ENCODE peak calls at places on chromosomes 16 and 17, in seven cellular contexts. Y is mesothelial cell of epicardium; U is foreskin fibroblast; C is astrocyte of the spinal cord; L is upper lobe of right lung; M is tibial nerve; S is CD8-positive, alpha-beta T cell. Q is an unnamed sample.
A peak's percentile ranks its signal among the peaks of the same experiment; 100 is the strongest.

GRCh38 chr16:84924339-84925091 is 86.8 kb downstream of the ZDHHC7 start:
- DNase-seq in S (no peak), U (no peak), Y (no peak), L (no peak), C (no peak), M (peak; percentile 74), Q (no peak)

GRCh38 chr17:40092581-40092980 is 7.8 kb downstream of the NR1D1 start:
- DNase-seq in Y (no peak), L (no peak), S (no peak), C (no peak), U (no peak), M (no peak), Q (no peak)

GRCh38 chr17:79674506-79675412 is 56.0 kb upstream of the ENPP7 start:
- DNase-seq in L (peak; percentile 51), M (no peak), S (no peak), C (no peak), Y (no peak), U (no peak), Q (no peak)

GRCh38 chr16:57809843-57810196 is 7.5 kb upstream of the KIFC3 start:
- DNase-seq in L (no peak), Y (no peak), U (no peak), M (no peak), S (no peak), C (no peak), Q (no peak)

GRCh38 chr17:21375757-21376584 is at the start of gene KCNJ12:
- DNase-seq in M (no peak), L (no peak), S (no peak), Y (no peak), C (peak; percentile 8), U (no peak), Q (no peak)

GRCh38 chr16:90046971-90047713 is 27.9 kb upstream of the DBNDD1 start:
- DNase-seq in U (peak; percentile 73), S (no peak), Y (no peak), C (peak; percentile 41), L (peak; percentile 87), M (peak; percentile 74), Q (no peak)

GRCh38 chr16:11781773-11782172 is 15.3 kb downstream of the ZC3H7A start:
- DNase-seq in Y (no peak), M (no peak), U (no peak), L (no peak), C (no peak), S (no peak), Q (no peak)

GRCh38 chr16:12257926-12258561 is 281.5 kb downstream of the SNX29 start:
- DNase-seq in U (no peak), Y (no peak), C (no peak), S (no peak), L (no peak), M (no peak), Q (no peak)

GRCh38 chr17:21299981-21300600 is 15.6 kb downstream of the MAP2K3 start:
- DNase-seq in M (no peak), L (no peak), C (no peak), U (no peak), Y (no peak), S (no peak), Q (no peak)

GRCh38 chr16:73230651-73231050 is 182.7 kb upstream of the ZFHX3 start:
- DNase-seq in M (no peak), L (no peak), U (no peak), S (no peak), C (no peak), Y (no peak), Q (no peak)

GRCh38 chr16:2432801-2433505 is 3.7 kb downstream of the CCNF start:
- DNase-seq in L (peak; percentile 43), C (no peak), M (no peak), Y (no peak), U (no peak), S (no peak), Q (no peak)

GRCh38 chr17:17236295-17237025 is 508 bp downstream of the FLCN start:
- DNase-seq in S (peak; percentile 1), M (no peak), C (peak; percentile 33), U (peak; percentile 6), Y (no peak), L (no peak), Q (no peak)

GRCh38 chr16:12763517-12763916 is 40.2 kb downstream of the CPPED1 start:
- DNase-seq in S (no peak), C (no peak), U (no peak), M (no peak), Y (no peak), L (no peak), Q (no peak)

GRCh38 chr16:3797473-3797872 is 80.1 kb upstream of the TRAP1 start:
- DNase-seq in S (no peak), M (no peak), C (no peak), U (no peak), L (no peak), Y (no peak), Q (no peak)

GRCh38 chr16:3789375-3790067 is 72.2 kb upstream of the TRAP1 start:
- DNase-seq in Y (no peak), L (no peak), M (no peak), U (no peak), S (no peak), C (no peak), Q (no peak)

GRCh38 chr16:3792472-3793012 is 75.2 kb upstream of the TRAP1 start:
- DNase-seq in L (no peak), Y (no peak), U (no peak), C (no peak), M (no peak), S (no peak), Q (no peak)

GRCh38 chr16:3791701-3792100 is 74.4 kb upstream of the TRAP1 start:
- DNase-seq in C (no peak), L (no peak), Y (no peak), S (no peak), U (no peak), M (no peak), Q (no peak)

DNA sequence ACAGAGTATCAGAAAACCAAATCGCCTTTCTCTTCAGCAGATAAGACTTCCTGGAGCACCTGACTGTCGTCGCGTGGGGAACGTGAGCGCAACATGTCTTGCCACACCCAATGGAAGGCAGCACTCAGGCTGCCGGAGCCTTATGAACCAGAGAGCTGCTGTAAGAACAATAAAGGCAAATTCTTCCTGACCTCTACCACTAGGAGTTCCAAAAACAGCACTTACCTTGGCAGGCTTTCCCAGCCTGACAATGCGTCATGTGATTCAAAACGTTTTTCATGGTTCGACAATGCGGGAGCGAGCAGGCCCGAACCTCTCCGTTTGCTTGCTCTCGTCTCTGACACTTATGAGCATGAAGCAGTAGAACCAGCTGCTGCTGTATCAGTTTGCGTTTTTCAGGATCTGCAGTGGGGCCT is 75.8 kb upstream of the TRAP1 start:
- DNase-seq in L (no peak), U (no peak), S (no peak), M (peak; percentile 17), Y (no peak), C (peak; percentile 41), Q (no peak)
- TF ChIP-seq CTCF in L (peak; percentile 15), U (no peak), S (no peak), M (peak; percentile 14), Y (no peak), C (no peak), Q (no peak)

GRCh38 chr17:81302861-81303326 is 7.8 kb upstream of the SLC38A10 start:
- DNase-seq in U (no peak), M (no peak), S (no peak), C (no peak), L (no peak), Y (no peak), Q (no peak)
- TF ChIP-seq CTCF in U (no peak), M (no peak), S (no peak), C (no peak), L (no peak), Y (no peak), Q (peak; percentile 28)

DNA sequence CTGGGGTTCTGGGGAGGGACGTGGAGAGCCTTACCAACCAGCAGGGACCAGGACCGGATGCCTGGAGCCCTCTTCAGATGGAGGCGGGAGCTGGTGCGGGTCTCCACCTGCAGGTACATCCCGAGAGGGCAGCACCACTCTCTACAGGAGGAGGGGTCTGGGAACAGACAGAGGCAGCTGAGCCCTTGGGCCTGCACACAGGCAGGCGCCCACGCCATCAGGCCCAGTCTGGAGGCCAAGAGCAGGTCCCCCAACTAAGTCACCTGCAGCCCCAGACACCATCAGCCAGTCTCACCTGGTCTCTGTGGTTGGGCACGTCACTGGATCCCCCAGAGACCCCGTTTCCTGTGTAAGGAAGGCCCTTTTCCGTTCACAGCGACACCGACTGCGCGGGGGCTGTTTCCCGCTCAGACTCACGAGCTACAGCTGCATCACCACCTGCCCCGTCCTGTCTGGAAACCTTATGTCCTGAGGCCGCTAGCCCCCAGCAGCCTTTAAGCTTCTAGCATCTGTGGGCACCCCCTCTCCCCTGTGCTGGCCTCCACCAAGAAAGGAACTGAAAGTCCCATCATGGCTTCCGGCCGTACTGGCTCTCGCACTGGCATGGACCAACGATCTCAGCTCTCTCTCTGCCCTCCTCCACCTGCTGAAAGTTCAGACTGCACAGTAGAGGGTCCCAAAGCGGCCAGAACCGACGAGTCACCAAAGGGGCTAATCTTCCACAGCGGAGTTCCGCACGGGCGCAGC is 1.2 kb downstream of the CYBC1 start:
- DNase-seq in U (no peak), Y (no peak), S (peak; percentile 67), M (no peak), L (peak; percentile 67), C (no peak), Q (no peak)
- TF ChIP-seq CTCF in U (no peak), Y (no peak), S (no peak), M (no peak), L (no peak), C (no peak), Q (no peak)

GRCh38 chr16:67529639-67530012 is 997 bp downstream of the RIPOR1 start:
- DNase-seq in U (no peak), Y (no peak), L (no peak), C (no peak), S (no peak), M (no peak), Q (no peak)
- TF ChIP-seq CTCF in U (no peak), Y (no peak), L (no peak), C (no peak), S (no peak), M (no peak), Q (no peak)

DNA sequence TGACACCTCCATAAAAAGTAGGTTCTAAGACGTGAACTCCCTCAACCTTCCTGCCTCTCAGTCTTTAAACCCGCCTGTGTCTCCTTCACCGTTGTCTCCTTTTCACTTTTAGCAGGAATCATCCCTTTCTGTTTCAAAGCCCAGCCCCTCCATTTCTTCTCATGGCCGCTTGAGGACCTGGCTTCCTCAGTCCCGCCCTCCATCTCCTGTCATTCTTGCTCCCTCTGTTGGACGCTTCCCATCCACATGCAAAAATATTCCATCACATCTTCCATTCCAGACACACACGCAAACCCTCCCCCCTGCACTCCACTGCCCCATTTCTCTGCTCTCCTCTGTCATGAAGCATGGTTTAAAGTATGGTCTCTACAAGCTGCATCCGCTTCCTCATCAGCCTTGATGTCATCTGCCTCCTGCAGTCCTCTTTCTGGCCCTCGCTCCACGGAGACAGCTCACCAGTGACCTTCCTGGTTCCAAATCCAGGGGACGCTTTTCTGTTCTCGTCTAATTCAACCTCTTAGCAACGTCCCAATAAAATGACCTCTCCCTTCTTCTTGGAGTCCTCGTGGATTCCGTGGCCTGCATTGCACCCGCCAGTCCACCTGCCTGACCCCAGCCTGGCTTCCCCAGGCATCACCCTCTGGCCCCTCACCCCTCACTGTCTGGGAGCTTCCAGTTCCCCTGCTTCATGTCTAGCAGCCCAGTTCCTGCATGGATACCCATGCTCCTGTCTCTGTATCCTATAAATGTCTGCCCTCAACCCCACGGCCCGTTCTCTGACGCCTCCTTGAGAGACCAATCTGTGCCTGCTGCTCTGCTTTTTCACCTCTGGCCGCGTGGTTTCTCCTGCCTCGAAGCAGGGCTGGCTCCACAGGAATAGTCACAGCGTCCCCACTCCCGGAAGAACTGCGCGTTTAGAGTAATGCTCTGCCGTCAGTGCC is 26.2 kb downstream of the ANKRD40 start:
- DNase-seq in C (peak; percentile 75), M (no peak), Y (no peak), S (no peak), U (peak; percentile 72), L (peak; percentile 47), Q (no peak)
- TF ChIP-seq CTCF in C (peak; percentile 69), M (peak; percentile 76), Y (peak; percentile 34), S (no peak), U (peak; percentile 74), L (peak; percentile 55), Q (peak; percentile 42)